ENCODE peak calls at places on chromosomes 13 and 19, in seven cellular contexts. One of them, this sample, is unnamed.

GRCh38 chr19:45814166-45814780 is 835 bp downstream of the RSPH6A start:
- DNase-seq in suprapubic skin: no peak
- DNase-seq in B cell: no peak
- DNase-seq in AG09319: no peak
- DNase-seq in pancreas: no peak
- DNase-seq in hepatocyte: no peak
- DNase-seq in IMR-90: no peak
- DNase-seq in this sample: no peak

GRCh38 chr19:591099-591958 is 1.6 kb downstream of the HCN2 start:
- DNase-seq in AG09319: no peak
- DNase-seq in pancreas: peak; percentile 77
- DNase-seq in IMR-90: no peak
- DNase-seq in B cell: no peak
- DNase-seq in hepatocyte: peak; percentile 77
- DNase-seq in suprapubic skin: no peak
- DNase-seq in this sample: no peak

GRCh38 chr19:12666305-12667048 is at the start of the genes MAN2B1 and WDR83:
- DNase-seq in AG09319: peak; percentile 12
- DNase-seq in B cell: peak; percentile 93
- DNase-seq in hepatocyte: peak; percentile 93
- DNase-seq in suprapubic skin: no peak
- DNase-seq in IMR-90: peak; percentile 52
- DNase-seq in pancreas: peak; percentile 88
- DNase-seq in this sample: peak; percentile 94

GRCh38 chr19:21260164-21260847 is 68.9 kb downstream of the ZNF708 start:
- DNase-seq in hepatocyte: no peak
- DNase-seq in IMR-90: no peak
- DNase-seq in suprapubic skin: no peak
- DNase-seq in B cell: no peak
- DNase-seq in AG09319: no peak
- DNase-seq in pancreas: no peak
- DNase-seq in this sample: no peak

GRCh38 chr19:38617283-38617763 is 430 bp downstream of the MAP4K1 start:
- DNase-seq in pancreas: no peak
- DNase-seq in IMR-90: no peak
- DNase-seq in B cell: peak; percentile 66
- DNase-seq in hepatocyte: no peak
- DNase-seq in AG09319: no peak
- DNase-seq in suprapubic skin: no peak
- DNase-seq in this sample: no peak

GRCh38 chr13:51502206-51502651 is 49.4 kb upstream of the INTS6 start:
- DNase-seq in suprapubic skin: no peak
- DNase-seq in B cell: no peak
- DNase-seq in AG09319: no peak
- DNase-seq in pancreas: no peak
- DNase-seq in IMR-90: peak; percentile 59
- DNase-seq in hepatocyte: no peak
- DNase-seq in this sample: peak; percentile 83

GRCh38 chr19:56525214-56525860 is 13.4 kb upstream of the ZFP28 start:
- DNase-seq in AG09319: no peak
- DNase-seq in suprapubic skin: no peak
- DNase-seq in B cell: no peak
- DNase-seq in pancreas: no peak
- DNase-seq in hepatocyte: no peak
- DNase-seq in IMR-90: no peak
- DNase-seq in this sample: no peak

GRCh38 chr13:28548468-28548867 is 53.5 kb upstream of the FLT1 start:
- DNase-seq in suprapubic skin: no peak
- DNase-seq in AG09319: no peak
- DNase-seq in pancreas: no peak
- DNase-seq in B cell: no peak
- DNase-seq in IMR-90: no peak
- DNase-seq in hepatocyte: no peak
- DNase-seq in this sample: no peak

GRCh38 chr13:90709329-90709728 is 638.2 kb upstream of the MIR17HG start:
- DNase-seq in suprapubic skin: no peak
- DNase-seq in AG09319: no peak
- DNase-seq in IMR-90: no peak
- DNase-seq in pancreas: no peak
- DNase-seq in hepatocyte: no peak
- DNase-seq in B cell: no peak
- DNase-seq in this sample: no peak

GRCh38 chr19:23823952-23824389 is 65.3 kb upstream of the ZNF681 start:
- DNase-seq in IMR-90: no peak
- DNase-seq in suprapubic skin: no peak
- DNase-seq in B cell: peak; percentile 20
- DNase-seq in hepatocyte: no peak
- DNase-seq in AG09319: no peak
- DNase-seq in pancreas: no peak
- DNase-seq in this sample: no peak

GRCh38 chr13:53151692-53152421 is 123.2 kb downstream of the OLFM4 start:
- DNase-seq in hepatocyte: peak; percentile 77
- DNase-seq in B cell: peak; percentile 22
- DNase-seq in suprapubic skin: no peak
- DNase-seq in IMR-90: peak; percentile 34
- DNase-seq in pancreas: no peak
- DNase-seq in AG09319: no peak
- DNase-seq in this sample: peak; percentile 45

GRCh38 chr19:38839816-38840582 is 8.4 kb upstream of the ECH1 start:
- DNase-seq in hepatocyte: no peak
- DNase-seq in AG09319: no peak
- DNase-seq in suprapubic skin: no peak
- DNase-seq in IMR-90: peak; percentile 40
- DNase-seq in pancreas: no peak
- DNase-seq in B cell: no peak
- DNase-seq in this sample: no peak

GRCh38 chr19:15137777-15138176 is 30.6 kb downstream of the SYDE1 start:
- DNase-seq in suprapubic skin: no peak
- DNase-seq in B cell: no peak
- DNase-seq in IMR-90: peak; percentile 70
- DNase-seq in hepatocyte: no peak
- DNase-seq in AG09319: no peak
- DNase-seq in pancreas: no peak
- DNase-seq in this sample: no peak

GRCh38 chr13:23411706-23412105 is 21.8 kb downstream of the SACS start:
- DNase-seq in AG09319: no peak
- DNase-seq in hepatocyte: no peak
- DNase-seq in suprapubic skin: no peak
- DNase-seq in pancreas: no peak
- DNase-seq in B cell: no peak
- DNase-seq in IMR-90: no peak
- DNase-seq in this sample: no peak

GRCh38 chr13:44364601-44365000 is 9.0 kb upstream of the SERP2 start:
- DNase-seq in IMR-90: peak; percentile 55
- DNase-seq in pancreas: no peak
- DNase-seq in suprapubic skin: no peak
- DNase-seq in AG09319: no peak
- DNase-seq in hepatocyte: no peak
- DNase-seq in B cell: no peak
- DNase-seq in this sample: no peak

GRCh38 chr13:78194904-78195639 is 276.4 kb upstream of the EDNRB start:
- DNase-seq in suprapubic skin: no peak
- DNase-seq in AG09319: no peak
- DNase-seq in IMR-90: peak; percentile 69
- DNase-seq in hepatocyte: no peak
- DNase-seq in B cell: no peak
- DNase-seq in pancreas: no peak
- DNase-seq in this sample: no peak

GRCh38 chr19:16327131-16327450 is 2.5 kb downstream of the KLF2 start:
- DNase-seq in suprapubic skin: no peak
- DNase-seq in IMR-90: no peak
- DNase-seq in B cell: no peak
- DNase-seq in hepatocyte: no peak
- DNase-seq in pancreas: no peak
- DNase-seq in AG09319: no peak
- DNase-seq in this sample: no peak

GRCh38 chr13:99893567-99893966 is 78.0 kb downstream of the ZIC5 start:
- DNase-seq in IMR-90: no peak
- DNase-seq in hepatocyte: no peak
- DNase-seq in AG09319: no peak
- DNase-seq in suprapubic skin: no peak
- DNase-seq in B cell: no peak
- DNase-seq in pancreas: no peak
- DNase-seq in this sample: no peak

GRCh38 chr13:98428256-98428966 is 148.5 kb downstream of the STK24 start:
- DNase-seq in B cell: no peak
- DNase-seq in suprapubic skin: no peak
- DNase-seq in pancreas: no peak
- DNase-seq in IMR-90: peak; percentile 32
- DNase-seq in hepatocyte: no peak
- DNase-seq in AG09319: no peak
- DNase-seq in this sample: no peak

GRCh38 chr13:98427331-98427995 is 149.4 kb downstream of the STK24 start:
- DNase-seq in suprapubic skin: no peak
- DNase-seq in hepatocyte: no peak
- DNase-seq in AG09319: no peak
- DNase-seq in pancreas: no peak
- DNase-seq in IMR-90: no peak
- DNase-seq in B cell: no peak
- DNase-seq in this sample: no peak

GRCh38 chr13:98429081-98429480 is 147.8 kb downstream of the STK24 start:
- DNase-seq in AG09319: no peak
- DNase-seq in B cell: no peak
- DNase-seq in hepatocyte: no peak
- DNase-seq in suprapubic skin: no peak
- DNase-seq in pancreas: no peak
- DNase-seq in IMR-90: no peak
- DNase-seq in this sample: no peak

GRCh38 chr13:98429977-98430785 is 146.7 kb downstream of the STK24 start:
- DNase-seq in hepatocyte: no peak
- DNase-seq in IMR-90: no peak
- DNase-seq in pancreas: no peak
- DNase-seq in B cell: no peak
- DNase-seq in suprapubic skin: no peak
- DNase-seq in AG09319: no peak
- DNase-seq in this sample: no peak

DNA sequence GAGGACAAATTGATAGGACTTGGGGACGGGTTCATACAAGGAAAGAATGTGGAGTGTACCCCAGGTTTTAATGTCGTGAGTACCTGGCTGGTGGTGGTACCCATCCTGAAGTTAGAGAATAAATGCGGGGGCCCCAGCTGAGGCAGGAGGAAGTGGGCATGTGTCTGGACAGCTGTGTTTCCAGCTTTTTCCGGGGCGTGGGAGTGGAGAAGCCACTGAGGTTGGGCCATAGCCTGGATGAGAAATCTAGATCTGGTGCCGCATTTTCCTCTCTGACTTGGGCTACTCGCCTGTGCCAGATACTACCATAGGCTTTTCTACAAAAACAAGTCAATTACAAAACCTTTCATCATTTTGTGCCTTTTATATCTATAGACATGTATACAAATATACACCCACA is 147.4 kb downstream of the STK24 start:
- DNase-seq in IMR-90: no peak
- DNase-seq in suprapubic skin: no peak
- DNase-seq in AG09319: no peak
- DNase-seq in B cell: no peak
- DNase-seq in pancreas: no peak
- DNase-seq in hepatocyte: no peak
- DNase-seq in this sample: no peak
- TF ChIP-seq CTCF in IMR-90: no peak
- TF ChIP-seq CTCF in suprapubic skin: no peak
- TF ChIP-seq CTCF in AG09319: no peak
- TF ChIP-seq CTCF in B cell: no peak
- TF ChIP-seq CTCF in pancreas: no peak
- TF ChIP-seq CTCF in hepatocyte: no peak
- TF ChIP-seq CTCF in this sample: no peak

DNA sequence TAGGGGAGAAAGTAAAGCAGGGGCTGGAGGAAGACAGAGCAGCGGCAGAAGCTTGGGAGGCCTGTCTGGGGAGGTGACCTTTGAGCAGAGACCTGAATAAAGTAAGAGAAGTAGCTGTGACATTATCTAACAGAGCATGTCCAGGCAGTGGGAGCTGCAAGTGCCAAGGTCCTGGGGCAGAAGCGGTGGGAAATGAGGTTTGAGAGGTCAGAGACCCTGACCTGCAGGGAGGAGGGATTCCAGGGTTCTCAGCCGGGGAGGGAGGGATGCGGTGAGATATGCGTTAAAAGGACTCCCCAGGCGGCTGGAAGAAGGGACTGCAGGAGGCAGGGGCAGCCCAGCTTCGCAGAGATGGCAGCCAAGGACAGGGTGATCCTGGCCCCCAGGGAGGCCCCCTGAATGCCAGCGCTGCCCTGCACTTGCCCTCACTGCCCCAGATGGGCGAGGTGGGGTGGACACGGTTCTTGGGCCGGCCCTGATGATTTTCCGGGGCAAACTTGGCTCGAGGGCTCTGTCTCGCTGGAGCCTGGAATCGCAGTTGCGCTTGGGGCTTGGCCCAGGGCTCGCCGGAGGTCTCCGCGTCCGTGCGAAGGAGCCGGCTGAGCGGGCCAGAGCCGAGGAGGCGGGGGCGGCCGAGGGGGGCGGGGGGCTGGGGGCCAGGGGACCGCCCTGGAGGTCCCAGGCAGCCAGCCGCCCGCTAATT is 3.2 kb downstream of the CRLF1 start:
- DNase-seq in B cell: peak; percentile 38
- DNase-seq in pancreas: no peak
- DNase-seq in IMR-90: no peak
- DNase-seq in hepatocyte: no peak
- DNase-seq in AG09319: no peak
- DNase-seq in suprapubic skin: no peak
- DNase-seq in this sample: peak; percentile 57
- TF ChIP-seq CTCF in B cell: no peak
- TF ChIP-seq CTCF in pancreas: no peak
- TF ChIP-seq CTCF in IMR-90: no peak
- TF ChIP-seq CTCF in hepatocyte: peak; percentile 15
- TF ChIP-seq CTCF in AG09319: peak; percentile 26
- TF ChIP-seq CTCF in suprapubic skin: no peak
- TF ChIP-seq CTCF in this sample: no peak

GRCh38 chr13:101115762-101116161 is 300.5 kb downstream of the NALCN start:
- DNase-seq in IMR-90: no peak
- DNase-seq in hepatocyte: peak; percentile 19
- DNase-seq in B cell: no peak
- DNase-seq in pancreas: no peak
- DNase-seq in AG09319: no peak
- DNase-seq in suprapubic skin: no peak
- DNase-seq in this sample: no peak
- TF ChIP-seq CTCF in IMR-90: peak; percentile 9
- TF ChIP-seq CTCF in hepatocyte: peak; percentile 32
- TF ChIP-seq CTCF in B cell: no peak
- TF ChIP-seq CTCF in pancreas: no peak
- TF ChIP-seq CTCF in AG09319: peak; percentile 10
- TF ChIP-seq CTCF in suprapubic skin: no peak
- TF ChIP-seq CTCF in this sample: no peak

DNA sequence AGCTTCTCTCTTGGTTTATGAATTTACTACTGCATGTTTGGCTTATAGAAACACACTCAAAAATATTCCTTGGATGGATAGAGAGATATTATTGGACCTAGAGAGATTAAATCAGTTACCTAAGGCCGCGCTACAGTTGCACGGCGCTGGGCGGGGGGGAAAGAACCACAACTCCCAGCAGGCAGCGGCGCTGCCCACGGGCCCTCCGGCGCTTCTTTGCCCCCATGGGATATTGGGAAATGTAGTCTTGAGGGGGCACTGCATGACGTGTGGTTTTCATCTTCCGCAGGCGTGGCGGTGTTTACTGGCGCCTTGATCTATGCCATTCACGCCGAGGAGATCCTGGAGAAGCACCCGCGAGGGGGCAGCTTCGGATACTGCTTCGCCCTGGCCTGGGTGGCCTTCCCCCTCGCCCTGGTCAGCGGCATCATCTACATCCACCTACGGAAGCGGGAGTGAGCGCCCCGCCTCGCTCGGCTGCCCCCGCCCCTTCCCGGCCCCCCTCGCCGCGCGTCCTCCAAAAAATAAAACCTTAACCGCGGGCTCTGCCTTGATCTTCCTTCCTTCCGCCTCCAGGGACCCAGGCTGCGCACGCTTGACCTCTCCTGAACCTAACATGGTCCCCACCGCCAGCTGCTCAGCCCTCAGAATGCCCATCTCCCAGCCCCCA is 4.8 kb downstream of the EMP3 start:
- DNase-seq in AG09319: no peak
- DNase-seq in B cell: peak; percentile 89
- DNase-seq in hepatocyte: peak; percentile 92
- DNase-seq in suprapubic skin: no peak
- DNase-seq in pancreas: peak; percentile 87
- DNase-seq in IMR-90: no peak
- DNase-seq in this sample: peak; percentile 75
- TF ChIP-seq CTCF in AG09319: no peak
- TF ChIP-seq CTCF in B cell: peak; percentile 12
- TF ChIP-seq CTCF in hepatocyte: no peak
- TF ChIP-seq CTCF in suprapubic skin: no peak
- TF ChIP-seq CTCF in pancreas: no peak
- TF ChIP-seq CTCF in IMR-90: no peak
- TF ChIP-seq CTCF in this sample: no peak